ENCODE peak calls at places on chromosomes 3 and 15, in five cellular contexts. One of them, this sample, is unnamed.

GRCh38 chr15:89781891-89782618 is 5.9 kb downstream of the MESP2 start:
- DNase-seq in trophoblast cell: peak
- DNase-seq in neuronal stem cell: no peak
- DNase-seq in H1: no peak
- DNase-seq in H9: peak
- DNase-seq in this sample: peak

GRCh38 chr3:64311424-64311920 is 86.2 kb upstream of the PRICKLE2 start:
- DNase-seq in neuronal stem cell: no peak
- DNase-seq in H9: no peak
- DNase-seq in trophoblast cell: no peak
- DNase-seq in H1: no peak
- DNase-seq in this sample: no peak

GRCh38 chr3:6438031-6438430 is 422.9 kb upstream of the GRM7 start:
- DNase-seq in neuronal stem cell: no peak
- DNase-seq in H9: no peak
- DNase-seq in H1: no peak
- DNase-seq in trophoblast cell: peak
- DNase-seq in this sample: no peak

GRCh38 chr3:183006396-183007002 is 26.2 kb upstream of the DCUN1D1 start:
- DNase-seq in H9: peak
- DNase-seq in H1: no peak
- DNase-seq in neuronal stem cell: no peak
- DNase-seq in trophoblast cell: no peak
- DNase-seq in this sample: no peak

GRCh38 chr3:181210275-181210674 is 220.7 kb upstream of the DNAJC19 start:
- DNase-seq in H1: no peak
- DNase-seq in neuronal stem cell: peak
- DNase-seq in H9: no peak
- DNase-seq in trophoblast cell: no peak
- DNase-seq in this sample: no peak

GRCh38 chr15:100902436-100903190 is 16.5 kb upstream of the LRRK1 start:
- DNase-seq in neuronal stem cell: no peak
- DNase-seq in trophoblast cell: peak
- DNase-seq in H9: peak
- DNase-seq in H1: no peak
- DNase-seq in this sample: no peak

GRCh38 chr3:73674280-73674679 is 49.5 kb upstream of the PDZRN3 start:
- DNase-seq in neuronal stem cell: peak
- DNase-seq in trophoblast cell: no peak
- DNase-seq in H9: no peak
- DNase-seq in H1: no peak
- DNase-seq in this sample: peak

GRCh38 chr3:15299036-15299435 is 33.4 kb downstream of the SH3BP5 start:
- DNase-seq in neuronal stem cell: no peak
- DNase-seq in trophoblast cell: no peak
- DNase-seq in H9: no peak
- DNase-seq in H1: no peak
- DNase-seq in this sample: no peak

GRCh38 chr3:45010718-45011355 is 15.3 kb upstream of the CLEC3B start:
- DNase-seq in neuronal stem cell: no peak
- DNase-seq in H1: no peak
- DNase-seq in H9: no peak
- DNase-seq in trophoblast cell: no peak
- DNase-seq in this sample: peak

GRCh38 chr3:52879090-52879489 is 18.3 kb downstream of the STIMATE start:
- DNase-seq in neuronal stem cell: no peak
- DNase-seq in trophoblast cell: no peak
- DNase-seq in H9: peak
- DNase-seq in H1: no peak
- DNase-seq in this sample: no peak

GRCh38 chr3:156285626-156286025 is 165.2 kb downstream of the KCNAB1 start:
- DNase-seq in neuronal stem cell: no peak
- DNase-seq in H1: no peak
- DNase-seq in H9: no peak
- DNase-seq in trophoblast cell: no peak
- DNase-seq in this sample: no peak

GRCh38 chr15:31062965-31063355 is 38.6 kb downstream of the TRPM1 start:
- DNase-seq in trophoblast cell: no peak
- DNase-seq in H1: no peak
- DNase-seq in H9: no peak
- DNase-seq in neuronal stem cell: no peak
- DNase-seq in this sample: no peak

DNA sequence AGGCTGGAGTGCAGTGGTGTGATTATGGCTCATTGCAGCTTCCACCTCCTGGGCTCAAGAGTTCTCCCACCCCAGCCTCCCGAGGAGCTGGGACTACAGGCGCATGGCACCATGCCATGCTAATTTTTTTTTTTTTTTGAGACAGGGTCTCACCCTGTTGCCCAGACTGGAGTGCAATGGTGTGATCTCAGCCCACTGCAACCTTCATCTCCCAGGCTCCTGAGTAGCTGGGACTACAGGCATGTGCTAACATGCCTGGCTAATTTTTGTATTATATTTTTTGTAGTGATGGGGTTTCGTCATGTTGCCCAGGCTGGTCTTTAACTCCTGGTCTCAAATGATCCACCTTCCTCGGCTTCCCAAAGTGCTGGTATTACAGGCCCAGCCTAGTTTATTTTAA is 4.0 kb downstream of the TEX9 start:
- DNase-seq in H1: no peak
- DNase-seq in neuronal stem cell: no peak
- DNase-seq in trophoblast cell: no peak
- DNase-seq in H9: no peak
- DNase-seq in this sample: no peak
- H2BK12ac ChIP-seq in H1: no peak
- H2BK12ac ChIP-seq in neuronal stem cell: no peak
- H2BK12ac ChIP-seq in trophoblast cell: no peak
- H2BK12ac ChIP-seq in H9: no peak
- H2BK12ac ChIP-seq in this sample: no peak

DNA sequence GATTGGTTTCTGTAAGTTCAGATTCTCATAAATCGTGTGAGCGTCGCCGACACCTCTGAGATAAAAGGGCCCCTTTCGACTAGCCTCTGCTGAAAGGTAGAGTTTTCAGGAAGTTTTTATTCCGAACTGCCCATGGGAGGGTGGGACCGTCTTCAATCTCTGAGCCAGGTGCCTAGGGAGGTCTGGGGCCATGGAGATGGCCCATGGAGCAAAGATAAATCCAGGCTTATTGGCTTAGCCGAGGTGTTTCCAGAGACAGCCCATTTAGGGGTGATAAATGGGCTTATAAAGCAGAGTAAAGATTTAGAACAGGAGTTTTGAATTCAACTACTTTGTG is 442 bp downstream of the QTRT2 start:
- DNase-seq in trophoblast cell: no peak
- DNase-seq in H1: no peak
- DNase-seq in H9: no peak
- DNase-seq in neuronal stem cell: no peak
- DNase-seq in this sample: no peak
- H2BK12ac ChIP-seq in trophoblast cell: no peak
- H2BK12ac ChIP-seq in H1: peak
- H2BK12ac ChIP-seq in H9: no peak
- H2BK12ac ChIP-seq in neuronal stem cell: no peak
- H2BK12ac ChIP-seq in this sample: no peak

GRCh38 chr15:60338810-60339209 is 59.0 kb downstream of the ANXA2 start:
- DNase-seq in H1: no peak
- DNase-seq in neuronal stem cell: no peak
- DNase-seq in trophoblast cell: no peak
- DNase-seq in H9: no peak
- DNase-seq in this sample: no peak

GRCh38 chr15:60339236-60339635 is 58.5 kb downstream of the ANXA2 start:
- DNase-seq in neuronal stem cell: no peak
- DNase-seq in H1: no peak
- DNase-seq in H9: no peak
- DNase-seq in trophoblast cell: no peak
- DNase-seq in this sample: no peak

GRCh38 chr15:60343221-60343970 is 54.4 kb downstream of the ANXA2 start:
- DNase-seq in neuronal stem cell: no peak
- DNase-seq in trophoblast cell: no peak
- DNase-seq in H9: no peak
- DNase-seq in H1: no peak
- DNase-seq in this sample: no peak

GRCh38 chr15:60337069-60337468 is 60.7 kb downstream of the ANXA2 start:
- DNase-seq in H9: no peak
- DNase-seq in H1: no peak
- DNase-seq in neuronal stem cell: no peak
- DNase-seq in trophoblast cell: no peak
- DNase-seq in this sample: no peak

GRCh38 chr15:60340207-60340921 is 57.4 kb downstream of the ANXA2 start:
- DNase-seq in H1: no peak
- DNase-seq in H9: peak
- DNase-seq in trophoblast cell: no peak
- DNase-seq in neuronal stem cell: no peak
- DNase-seq in this sample: no peak
- H2BK12ac ChIP-seq in H1: no peak
- H2BK12ac ChIP-seq in H9: no peak
- H2BK12ac ChIP-seq in trophoblast cell: no peak
- H2BK12ac ChIP-seq in neuronal stem cell: no peak
- H2BK12ac ChIP-seq in this sample: no peak

GRCh38 chr3:171901615-171902312 is 58.6 kb downstream of the TMEM212 start:
- DNase-seq in trophoblast cell: no peak
- DNase-seq in neuronal stem cell: no peak
- DNase-seq in H1: no peak
- DNase-seq in H9: no peak
- DNase-seq in this sample: peak

GRCh38 chr3:171898192-171898591 is 55.0 kb downstream of the TMEM212 start:
- DNase-seq in neuronal stem cell: no peak
- DNase-seq in H1: no peak
- DNase-seq in H9: no peak
- DNase-seq in trophoblast cell: no peak
- DNase-seq in this sample: no peak

GRCh38 chr3:171904829-171905228 is 61.7 kb downstream of the TMEM212 start:
- DNase-seq in H1: no peak
- DNase-seq in H9: no peak
- DNase-seq in neuronal stem cell: no peak
- DNase-seq in trophoblast cell: no peak
- DNase-seq in this sample: peak

GRCh38 chr3:171896341-171896740 is 53.2 kb downstream of the TMEM212 start:
- DNase-seq in H1: no peak
- DNase-seq in H9: no peak
- DNase-seq in trophoblast cell: no peak
- DNase-seq in neuronal stem cell: no peak
- DNase-seq in this sample: peak

DNA sequence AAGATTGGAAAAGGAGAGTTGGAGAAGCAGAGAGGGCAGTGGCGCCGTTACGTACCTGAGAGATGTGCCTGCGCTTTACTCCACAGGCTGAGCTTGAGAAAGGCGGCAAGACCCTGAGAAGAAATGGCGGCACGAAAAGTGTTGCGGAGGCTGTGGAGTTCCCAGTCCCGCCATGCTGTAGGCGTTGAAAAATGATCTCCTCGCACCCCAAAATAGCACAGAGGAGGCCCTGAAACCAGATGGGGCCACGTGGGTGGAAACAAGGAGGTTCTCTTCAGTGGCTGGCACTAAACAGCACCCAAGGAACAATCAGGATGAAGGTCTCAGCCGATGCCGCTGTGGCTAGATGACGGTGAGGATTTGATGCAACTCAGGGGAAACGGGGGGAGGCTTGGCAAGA is 57.2 kb downstream of the TMEM212 start:
- DNase-seq in H9: no peak
- DNase-seq in neuronal stem cell: no peak
- DNase-seq in trophoblast cell: no peak
- DNase-seq in H1: no peak
- DNase-seq in this sample: no peak
- H2BK12ac ChIP-seq in H9: no peak
- H2BK12ac ChIP-seq in neuronal stem cell: no peak
- H2BK12ac ChIP-seq in trophoblast cell: no peak
- H2BK12ac ChIP-seq in H1: no peak
- H2BK12ac ChIP-seq in this sample: peak

DNA sequence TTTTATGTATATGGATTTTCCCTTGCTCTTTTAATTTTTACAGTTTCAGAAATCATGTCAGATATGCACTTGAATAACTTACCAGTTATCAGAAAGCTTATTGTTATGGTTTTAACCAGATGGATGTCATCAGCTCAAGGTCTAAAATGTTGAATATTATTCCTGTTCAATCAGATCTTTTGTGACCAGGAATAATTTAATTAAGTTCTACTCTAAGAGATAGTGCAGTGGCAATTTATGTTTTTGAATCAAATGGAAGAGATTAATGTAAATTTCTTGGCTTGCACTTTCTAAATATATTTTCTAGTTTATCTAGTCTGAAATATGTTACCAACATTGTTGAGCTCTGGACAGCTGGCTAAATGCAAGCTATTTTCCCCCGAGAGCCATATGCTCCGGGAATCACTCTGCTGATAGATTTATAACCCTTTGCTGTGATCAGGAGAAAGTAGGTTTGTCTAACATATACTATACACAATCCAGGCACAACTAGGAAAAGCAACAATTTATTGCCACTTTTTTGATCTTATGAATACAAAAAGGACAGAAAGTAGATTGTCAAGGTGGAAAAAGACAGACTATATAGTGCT is 76.8 kb upstream of the CD96 start:
- DNase-seq in trophoblast cell: no peak
- DNase-seq in H1: no peak
- DNase-seq in H9: no peak
- DNase-seq in neuronal stem cell: no peak
- DNase-seq in this sample: no peak
- H2BK12ac ChIP-seq in trophoblast cell: no peak
- H2BK12ac ChIP-seq in H1: no peak
- H2BK12ac ChIP-seq in H9: no peak
- H2BK12ac ChIP-seq in neuronal stem cell: no peak
- H2BK12ac ChIP-seq in this sample: no peak

GRCh38 chr15:25394893-25395292 is 43.9 kb downstream of the UBE3A start:
- DNase-seq in H1: no peak
- DNase-seq in neuronal stem cell: no peak
- DNase-seq in trophoblast cell: no peak
- DNase-seq in H9: no peak
- DNase-seq in this sample: no peak
- H2BK12ac ChIP-seq in H1: no peak
- H2BK12ac ChIP-seq in neuronal stem cell: no peak
- H2BK12ac ChIP-seq in trophoblast cell: no peak
- H2BK12ac ChIP-seq in H9: no peak
- H2BK12ac ChIP-seq in this sample: no peak